ENCODE peak calls at places on chromosomes 7 and 10, in five cellular contexts. Q is IMR-90, K is neuronal stem cell, S is H9, I is H1. Z is an unnamed sample. For H3K9me3, the result is how much of the 10 kb centered on the place peaks cover.

GRCh38 chr7:23468721-23469149 is 1.6 kb downstream of the IGF2BP3 start:
- DNase-seq in Q (no peak), I (no peak), K (no peak), S (no peak), Z (no peak)

GRCh38 chr10:124119933-124120332 is 26.5 kb upstream of the CHST15 start:
- DNase-seq in Q (no peak), S (no peak), K (no peak), I (no peak), Z (no peak)

GRCh38 chr10:370222-370825 is 235.1 kb downstream of the ZMYND11 start:
- DNase-seq in S (no peak), K (no peak), I (no peak), Q (peak), Z (peak)

GRCh38 chr7:32893225-32893560 is 1.6 kb upstream of the KBTBD2 start:
- DNase-seq in K (no peak), Q (no peak), S (no peak), I (no peak), Z (no peak)

GRCh38 chr7:105958037-105958436 is 5.0 kb upstream of the CDHR3 start:
- DNase-seq in I (no peak), Q (no peak), K (no peak), S (no peak), Z (no peak)

GRCh38 chr10:20406607-20407188 is 490.4 kb downstream of the NEBL start:
- DNase-seq in I (no peak), Q (no peak), S (no peak), K (no peak), Z (no peak)

GRCh38 chr10:91050371-91051034 is 129.6 kb upstream of the ANKRD1 start:
- DNase-seq in K (no peak), I (no peak), Q (no peak), S (no peak), Z (no peak)

GRCh38 chr7:53811555-53812079 is 730.6 kb upstream of the VSTM2A start:
- DNase-seq in I (no peak), K (no peak), Q (no peak), S (no peak), Z (no peak)

GRCh38 chr10:73992899-73993788 is 4.8 kb upstream of the VCL start:
- DNase-seq in S (no peak), I (no peak), Q (peak), K (no peak), Z (peak)

GRCh38 chr10:14325325-14325955 is 5.3 kb downstream of the FRMD4A start:
- DNase-seq in K (peak), Q (peak), I (peak), S (peak), Z (peak)

GRCh38 chr10:125123363-125124113 is 36.8 kb downstream of the CTBP2 start:
- DNase-seq in I (no peak), K (no peak), Q (peak), S (no peak), Z (peak)

GRCh38 chr7:72213769-72214168 is 198.4 kb downstream of the CALN1 start:
- DNase-seq in K (no peak), Q (no peak), I (no peak), S (no peak), Z (no peak)

GRCh38 chr10:132860527-132860926 is 74.6 kb upstream of the NKX6-2 start:
- DNase-seq in K (no peak), S (peak), Q (no peak), I (no peak), Z (no peak)
- H3K9me3 ChIP-seq in K (under half), S (under half), Q (under half), I (under half), Z (under half)

GRCh38 chr10:51834548-51834947 is 135.2 kb upstream of the CSTF2T start:
- DNase-seq in I (no peak), Q (no peak), S (no peak), K (no peak), Z (no peak)
- H2BK15ac ChIP-seq in I (no peak), Q (no peak), S (no peak), K (no peak), Z (no peak)

DNA sequence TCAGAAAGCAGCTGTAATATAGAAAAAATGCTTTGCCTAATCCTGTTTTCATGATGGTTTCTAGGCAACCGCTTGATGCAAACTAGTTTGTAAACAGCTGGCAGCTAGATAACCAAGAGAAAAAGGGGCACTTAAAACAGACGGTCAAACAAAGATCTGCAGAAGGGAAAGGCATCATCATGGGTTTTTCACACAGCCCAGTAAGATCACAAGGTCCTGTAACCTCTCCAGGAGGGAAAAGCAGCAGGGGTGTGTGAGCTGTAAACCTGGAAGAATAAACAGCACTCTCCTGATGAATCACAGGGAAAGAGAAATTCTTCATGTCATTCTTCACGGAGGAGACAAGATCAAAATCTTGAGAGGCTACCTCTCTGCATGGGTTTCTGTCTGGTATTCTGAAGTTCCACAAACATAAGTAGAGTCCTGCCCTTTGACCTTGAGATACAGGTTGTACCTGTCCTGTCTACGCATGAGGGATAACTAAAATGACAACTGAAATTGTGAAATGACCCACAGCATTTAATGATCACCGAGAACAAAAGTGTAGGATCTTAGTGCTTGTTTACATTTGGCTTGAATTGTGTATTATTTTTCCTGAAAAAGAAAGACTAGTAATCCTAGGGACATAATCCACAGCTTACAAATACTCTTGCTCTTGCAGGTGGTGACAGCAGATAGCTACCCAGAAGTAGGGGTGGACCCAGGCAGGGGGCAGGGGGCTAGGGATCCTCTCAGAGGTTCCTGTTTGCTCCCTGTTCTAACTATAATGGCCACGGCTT is 48.0 kb downstream of the CREB3L2 start:
- DNase-seq in I (no peak), K (no peak), S (no peak), Q (peak), Z (peak)
- H3K14ac ChIP-seq in I (no peak), K (no peak), S (no peak), Q (no peak), Z (no peak)

GRCh38 chr10:107626862-107627261 is 462.4 kb upstream of the SORCS1 start:
- DNase-seq in I (no peak), K (no peak), S (no peak), Q (no peak), Z (no peak)

DNA sequence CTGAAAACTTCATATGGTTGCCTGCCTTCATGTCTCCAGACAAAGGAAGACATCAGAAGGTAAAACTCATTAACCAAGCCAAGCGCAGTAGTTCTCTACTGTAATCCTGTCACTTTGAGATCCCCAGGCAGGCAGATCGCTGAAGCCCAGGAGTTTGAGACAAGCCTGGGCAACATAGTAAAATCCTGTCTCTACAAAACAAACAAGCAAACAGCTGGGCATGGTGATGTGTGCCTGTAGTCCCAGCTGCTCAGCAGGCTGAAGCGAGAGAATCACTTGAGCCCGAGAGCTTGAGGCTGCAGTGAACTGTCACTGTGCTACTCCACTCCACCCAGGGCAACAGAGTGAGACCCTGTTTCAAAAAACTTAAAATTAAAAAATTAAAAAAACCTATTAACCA is 467.4 kb upstream of the SORCS1 start:
- DNase-seq in K (no peak), Q (no peak), S (no peak), I (no peak), Z (no peak)
- H3K9me3 ChIP-seq in K (under half), Q (under half), S (under half), I (under half), Z (under half)

GRCh38 chr10:132468651-132469050 is 68.9 kb upstream of the INPP5A start:
- DNase-seq in I (no peak), K (no peak), S (no peak), Q (no peak), Z (no peak)

GRCh38 chr10:132466520-132467463 is 69.8 kb downstream of the PWWP2B start:
- DNase-seq in Q (no peak), K (no peak), I (no peak), S (no peak), Z (no peak)

GRCh38 chr10:132465889-132466519 is 69.0 kb downstream of the PWWP2B start:
- DNase-seq in S (no peak), K (no peak), Q (no peak), I (no peak), Z (no peak)

GRCh38 chr10:132468201-132468600 is 69.4 kb upstream of the INPP5A start:
- DNase-seq in I (no peak), K (no peak), S (no peak), Q (no peak), Z (no peak)

DNA sequence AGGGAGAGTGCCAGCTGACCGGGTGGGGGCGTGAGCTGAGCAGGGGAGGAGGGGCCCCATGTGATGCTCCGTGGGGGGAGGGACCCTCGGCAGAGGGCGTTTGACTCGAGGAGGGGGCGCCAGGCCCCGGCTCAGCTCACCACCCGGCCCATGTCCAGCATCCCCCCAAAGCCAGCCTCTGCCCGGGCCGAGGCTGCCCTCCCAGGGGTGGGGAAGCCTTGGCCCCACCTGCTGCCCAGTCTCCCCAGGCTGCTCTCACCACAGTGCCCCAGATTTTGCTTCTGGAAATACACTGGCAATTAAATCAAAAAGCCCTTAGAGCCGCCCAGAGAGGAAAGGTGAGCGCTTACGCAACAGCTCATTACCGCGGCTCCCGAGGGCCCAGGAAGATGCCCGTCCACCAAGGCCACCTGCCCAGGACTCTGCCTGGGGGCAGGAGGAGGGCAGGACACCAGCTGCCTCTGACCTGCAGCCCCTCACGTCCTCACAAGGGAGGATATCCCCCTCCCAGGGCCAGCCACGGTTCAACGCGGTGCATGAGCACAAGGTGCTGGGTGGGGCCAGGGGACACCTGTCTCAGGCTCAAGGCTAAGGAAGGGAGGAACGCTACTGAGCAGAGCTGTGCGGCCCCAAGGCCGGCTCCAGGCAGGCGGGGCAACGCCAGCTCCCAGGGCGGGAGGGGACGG is 70.0 kb upstream of the INPP5A start:
- DNase-seq in S (no peak), K (no peak), I (no peak), Q (no peak), Z (no peak)
- H2BK15ac ChIP-seq in S (no peak), K (no peak), I (peak), Q (no peak), Z (peak)

DNA sequence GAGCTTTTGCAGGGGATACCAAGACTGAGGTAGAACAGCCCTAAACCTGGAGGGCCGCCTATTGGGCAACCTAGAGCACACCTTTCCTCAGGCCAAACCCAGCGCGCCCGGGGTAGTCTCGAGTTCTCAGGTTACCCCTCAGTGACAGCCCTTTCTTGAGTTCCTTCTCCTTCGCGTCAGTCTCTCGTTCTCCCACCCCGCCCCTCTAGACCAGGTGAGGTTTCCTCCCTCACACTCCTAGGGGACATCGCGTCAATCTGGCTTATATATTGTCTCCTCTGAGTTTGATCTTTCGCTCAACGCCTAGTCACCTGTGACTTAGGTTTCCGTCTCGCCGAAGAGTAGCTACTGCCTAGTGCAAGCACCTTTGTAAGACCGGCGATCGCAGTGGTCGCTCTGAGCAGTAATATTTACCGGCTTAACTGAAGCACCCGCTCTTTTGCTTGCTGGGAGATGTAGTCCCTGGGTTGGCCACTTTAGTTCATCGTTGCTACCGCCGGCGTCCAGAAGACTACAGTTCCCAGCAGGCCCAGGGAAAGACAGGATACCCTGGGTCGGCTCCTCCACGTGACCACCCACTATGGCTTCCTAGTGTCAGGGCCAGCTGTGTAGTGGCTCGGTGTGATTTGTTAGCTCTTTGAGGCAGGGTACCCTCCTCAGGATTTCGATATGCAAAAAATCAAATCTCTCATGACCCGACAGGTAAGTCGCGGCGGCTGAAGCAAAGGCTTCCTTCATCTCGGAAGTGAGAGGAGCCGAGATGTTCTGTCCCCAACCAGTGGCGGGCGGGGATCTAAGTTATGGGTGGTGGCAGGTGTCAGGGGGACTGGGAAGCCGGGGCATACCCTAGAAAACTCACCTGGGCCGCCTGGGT is at the start of gene VPS50:
- DNase-seq in Q (peak), K (peak), I (peak), S (peak), Z (peak)
- H3K14ac ChIP-seq in Q (peak), K (no peak), I (no peak), S (no peak), Z (no peak)